ENCODE peak calls at places on chromosomes 12 and 14, in four cellular contexts. W is OCI-LY7; V is spleen; S is CD8-positive, alpha-beta T cell. M is an unnamed sample.

GRCh38 chr12:56521590-56522371 is at the start of gene RBMS2:
- DNase-seq in W (peak; percentile 34), V (no peak), S (peak; percentile 6), M (peak; percentile 82)

GRCh38 chr12:11687538-11687937 is 38.1 kb downstream of the ETV6 start:
- DNase-seq in W (no peak), V (no peak), S (no peak), M (no peak)

GRCh38 chr12:117342682-117343081 is 18.7 kb downstream of the NOS1 start:
- DNase-seq in W (no peak), V (no peak), S (no peak), M (no peak)

GRCh38 chr12:115947696-115948062 is 329.8 kb downstream of the MED13L start:
- DNase-seq in W (no peak), V (no peak), S (no peak), M (no peak)

GRCh38 chr12:58955849-58956248 is 35.5 kb upstream of the LRIG3 start:
- DNase-seq in W (no peak), V (no peak), S (no peak), M (no peak)

GRCh38 chr12:50182461-50182860 is 15.3 kb upstream of the CERS5 start:
- DNase-seq in W (no peak), V (no peak), S (no peak), M (no peak)

GRCh38 chr12:6110006-6110405 is 14.5 kb downstream of the VWF start:
- DNase-seq in W (no peak), V (no peak), S (no peak), M (no peak)

GRCh38 chr12:89472508-89472907 is 52.1 kb downstream of the GALNT4 start:
- DNase-seq in W (no peak), V (no peak), S (no peak), M (no peak)

GRCh38 chr12:45933504-45933903 is 56.9 kb downstream of the SCAF11 start:
- DNase-seq in W (no peak), V (no peak), S (no peak), M (no peak)

GRCh38 chr12:11869901-11870300 is 200.8 kb upstream of the BCL2L14 start:
- DNase-seq in W (no peak), V (no peak), S (no peak), M (no peak)

GRCh38 chr12:118830251-118830650 is 151.1 kb upstream of the SRRM4 start:
- DNase-seq in W (no peak), V (no peak), S (no peak), M (no peak)

GRCh38 chr12:121582583-121583333 is 1.9 kb upstream of the KDM2B start:
- DNase-seq in W (peak; percentile 10), V (no peak), S (no peak), M (no peak)

GRCh38 chr12:76346798-76347420 is 1.3 kb downstream of the BBS10 start:
- DNase-seq in W (peak; percentile 63), V (no peak), S (no peak), M (no peak)

GRCh38 chr14:44404021-44404420 is 103.1 kb downstream of the FSCB start:
- DNase-seq in W (no peak), V (no peak), S (no peak), M (no peak)

GRCh38 chr12:106986625-106987389 is at the start of gene MTERF2:
- DNase-seq in W (peak; percentile 88), V (peak; percentile 95), S (peak; percentile 74), M (peak; percentile 96)

GRCh38 chr12:52603314-52603713 is 2.1 kb upstream of the KRT72 start:
- DNase-seq in W (no peak), V (no peak), S (no peak), M (no peak)

GRCh38 chr12:114799574-114800487 is 115.9 kb upstream of the TBX3 start:
- DNase-seq in W (no peak), V (no peak), S (no peak), M (peak; percentile 78)

GRCh38 chr12:108289342-108290131 is 49.6 kb downstream of the CMKLR1 start:
- DNase-seq in W (no peak), V (no peak), S (no peak), M (no peak)

GRCh38 chr14:37034410-37035285 is 137.8 kb downstream of the SLC25A21 start:
- DNase-seq in W (no peak), V (no peak), S (no peak), M (no peak)

GRCh38 chr12:108693781-108694180 is 37.5 kb downstream of the CORO1C start:
- DNase-seq in W (no peak), V (no peak), S (no peak), M (no peak)

GRCh38 chr12:50949801-50950302 is 2.5 kb upstream of the HIGD1C start:
- DNase-seq in W (no peak), V (no peak), S (no peak), M (no peak)

GRCh38 chr12:129096184-129096583 is 242.9 kb downstream of the GLT1D1 start:
- DNase-seq in W (no peak), V (no peak), S (no peak), M (no peak)

GRCh38 chr14:45990252-45990651 is 661.3 kb downstream of the RPL10L start:
- DNase-seq in W (peak; percentile 1), V (no peak), S (no peak), M (no peak)

GRCh38 chr14:71529855-71530254 is 402.4 kb upstream of the RGS6 start:
- DNase-seq in W (no peak), V (no peak), S (no peak), M (no peak)

GRCh38 chr14:29724991-29725390 is 202.7 kb downstream of the PRKD1 start:
- DNase-seq in W (no peak), V (no peak), S (no peak), M (peak; percentile 78)

DNA sequence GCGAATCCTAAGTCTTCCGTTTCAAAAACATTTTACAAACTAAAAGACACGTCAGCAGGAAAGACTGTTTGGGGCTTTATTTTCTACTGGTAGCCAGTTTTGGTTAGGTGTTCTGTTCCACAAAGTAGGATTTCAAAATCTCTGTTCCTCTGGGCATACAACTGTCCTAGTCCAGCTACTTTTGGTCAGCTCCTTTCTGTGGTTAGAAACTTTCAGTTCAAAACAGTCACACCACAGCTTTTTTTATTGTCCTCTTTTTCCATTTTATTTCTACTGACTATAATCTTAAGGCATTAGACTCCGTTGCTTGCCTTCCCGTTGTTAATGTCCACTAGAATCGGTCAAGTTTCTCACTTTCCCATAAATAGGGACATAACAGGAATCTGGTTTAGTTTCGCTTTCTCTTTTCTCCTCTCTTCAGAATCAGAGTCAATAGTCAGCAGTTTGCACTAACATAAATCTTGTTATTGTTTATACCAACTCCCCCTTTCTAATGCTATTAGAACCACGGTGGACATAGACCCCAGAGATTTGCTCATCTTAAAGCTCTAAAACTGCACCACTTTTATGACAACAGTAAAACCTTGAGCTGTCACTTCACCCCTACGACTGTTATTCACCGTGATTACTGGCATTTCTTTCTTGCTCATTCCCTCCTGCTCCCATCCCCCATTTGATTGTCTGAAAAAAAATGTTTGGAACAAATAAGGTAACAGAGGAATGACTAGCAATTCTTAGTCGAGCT is 41.5 kb upstream of the NPAS3 start:
- DNase-seq in W (no peak), V (no peak), S (no peak), M (no peak)
- TF ChIP-seq CTCF in W (no peak), V (no peak), S (no peak), M (no peak)

DNA sequence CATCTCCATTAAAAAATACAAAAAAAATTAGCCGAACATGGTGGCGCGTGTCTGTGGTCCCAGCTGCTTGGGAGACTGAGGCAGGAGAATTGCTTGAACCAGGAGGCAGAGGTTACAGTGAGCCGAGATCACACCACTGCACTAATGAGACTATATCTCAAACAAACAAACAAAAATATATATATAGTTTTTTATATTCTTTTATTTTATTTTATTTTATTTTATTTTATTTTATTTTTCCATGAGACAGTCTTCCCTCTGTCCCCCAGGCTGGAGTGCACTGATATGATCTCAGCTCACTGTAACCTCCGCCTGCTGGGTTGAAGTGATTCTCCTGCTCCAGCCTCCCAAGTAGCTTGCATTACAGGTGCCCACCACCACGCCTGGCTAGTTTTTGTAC is 79.5 kb downstream of the IRF2BPL start:
- DNase-seq in W (no peak), V (no peak), S (no peak), M (no peak)
- H3K4me1 ChIP-seq in W (peaks cover 13% of the 10 kb centered on the region), V (peaks cover 58% of the 10 kb centered on the region), S (peaks cover 22% of the 10 kb centered on the region), M (peaks cover 13% of the 10 kb centered on the region)

DNA sequence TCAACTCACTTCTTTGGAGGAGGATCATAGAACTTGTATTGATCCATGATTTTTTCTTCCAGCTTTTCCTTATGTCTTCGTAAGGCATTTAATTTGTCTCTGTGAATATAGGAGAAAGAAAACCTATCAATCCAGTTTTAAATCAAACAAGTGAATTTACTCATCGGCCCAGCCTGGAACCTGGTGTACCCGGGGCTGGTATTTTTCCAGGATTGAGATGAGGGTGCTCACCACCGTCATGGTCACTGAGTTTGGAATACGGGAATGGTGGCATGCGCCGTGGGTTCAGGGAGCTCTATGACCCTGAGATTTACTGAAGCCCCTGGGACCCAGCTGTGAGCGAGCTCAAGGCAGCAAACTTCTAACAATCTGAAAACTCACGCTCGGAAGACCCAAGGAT is 46.5 kb upstream of the GPR68 start:
- DNase-seq in W (no peak), V (no peak), S (no peak), M (no peak)
- H3K36me3 ChIP-seq in W (peaks cover 98% of the 10 kb centered on the region), V (peaks cover 89% of the 10 kb centered on the region), S (peaks cover 74% of the 10 kb centered on the region), M (no peaks in the 10 kb centered on the region)

GRCh38 chr14:20680363-20680762 is 4.0 kb upstream of the RNASE4 start:
- DNase-seq in W (no peak), V (no peak), S (no peak), M (no peak)

GRCh38 chr14:20679907-20680306 is 4.5 kb upstream of the RNASE4 start:
- DNase-seq in W (no peak), V (no peak), S (no peak), M (no peak)

GRCh38 chr14:20676072-20676471 is 8.3 kb upstream of the RNASE4 start:
- DNase-seq in W (no peak), V (no peak), S (no peak), M (no peak)

GRCh38 chr14:20671597-20672283 is 12.6 kb upstream of the RNASE4 start:
- DNase-seq in W (no peak), V (no peak), S (no peak), M (no peak)

DNA sequence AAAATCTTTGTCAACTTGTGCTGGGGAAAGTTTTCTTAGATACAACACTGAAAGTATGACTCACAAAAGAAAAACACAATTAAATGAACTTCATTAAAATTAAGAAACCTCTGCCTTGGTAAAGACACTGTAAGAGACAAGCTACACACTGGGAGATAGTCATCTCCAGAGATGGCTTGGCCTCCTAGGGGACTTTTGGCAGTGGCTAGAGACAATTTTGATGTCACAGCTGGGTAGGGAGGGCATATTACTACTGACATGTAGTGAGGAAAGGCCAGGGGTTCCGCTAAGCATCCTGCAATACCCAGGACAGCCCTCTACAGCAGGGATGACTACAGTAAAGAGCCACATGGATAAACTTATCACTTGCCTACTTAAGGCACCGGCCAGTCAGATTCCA is 8.7 kb upstream of the RNASE4 start:
- DNase-seq in W (no peak), V (no peak), S (no peak), M (no peak)
- TF ChIP-seq CTCF in W (no peak), V (no peak), S (no peak), M (no peak)